ENCODE peak calls at places on chromosomes 12 and 14, in four cellular contexts. One of them, this sample, is unnamed.

GRCh38 chr14:60188115-60188514 is 22.9 kb upstream of the DHRS7 start:
- DNase-seq in GM12878: no peak
- DNase-seq in K562: no peak
- DNase-seq in HepG2: no peak
- DNase-seq in this sample: no peak

GRCh38 chr12:15118946-15119345 is 102.3 kb downstream of the RERG start:
- DNase-seq in K562: no peak
- DNase-seq in HepG2: no peak
- DNase-seq in GM12878: no peak
- DNase-seq in this sample: no peak

GRCh38 chr12:114167431-114167830 is 201.3 kb upstream of the RBM19 start:
- DNase-seq in GM12878: no peak
- DNase-seq in HepG2: no peak
- DNase-seq in K562: no peak
- DNase-seq in this sample: no peak

GRCh38 chr14:67675219-67675582 is 769 bp upstream of the VTI1B start:
- DNase-seq in GM12878: no peak
- DNase-seq in K562: no peak
- DNase-seq in HepG2: no peak
- DNase-seq in this sample: no peak

GRCh38 chr12:73374360-73374759 is 1102.2 kb downstream of the TRHDE start:
- DNase-seq in HepG2: no peak
- DNase-seq in K562: no peak
- DNase-seq in GM12878: no peak
- DNase-seq in this sample: no peak

GRCh38 chr14:86708846-86709339 is 1178.9 kb downstream of the FLRT2 start:
- DNase-seq in HepG2: peak
- DNase-seq in GM12878: no peak
- DNase-seq in K562: no peak
- DNase-seq in this sample: no peak

GRCh38 chr12:27516625-27517024 is 7.4 kb upstream of the PPFIBP1 start:
- DNase-seq in GM12878: no peak
- DNase-seq in HepG2: no peak
- DNase-seq in K562: no peak
- DNase-seq in this sample: no peak

GRCh38 chr14:23548351-23549318 is 2.9 kb downstream of the ZFHX2 start:
- DNase-seq in GM12878: no peak
- DNase-seq in HepG2: no peak
- DNase-seq in K562: no peak
- DNase-seq in this sample: no peak

GRCh38 chr12:56162468-56163290 is 4.5 kb downstream of the MYL6 start:
- DNase-seq in GM12878: no peak
- DNase-seq in HepG2: no peak
- DNase-seq in K562: no peak
- DNase-seq in this sample: no peak

GRCh38 chr12:22631863-22632463 is 7.0 kb downstream of the ETNK1 start:
- DNase-seq in K562: no peak
- DNase-seq in GM12878: no peak
- DNase-seq in HepG2: no peak
- DNase-seq in this sample: no peak

GRCh38 chr14:59583755-59584154 is 7.1 kb upstream of the CCDC175 start:
- DNase-seq in HepG2: no peak
- DNase-seq in K562: no peak
- DNase-seq in GM12878: no peak
- DNase-seq in this sample: peak

GRCh38 chr12:30021046-30021833 is 237.5 kb upstream of the TMTC1 start:
- DNase-seq in GM12878: no peak
- DNase-seq in K562: no peak
- DNase-seq in HepG2: no peak
- DNase-seq in this sample: no peak

GRCh38 chr12:115472852-115473251 is 788.9 kb upstream of the TBX3 start:
- DNase-seq in GM12878: no peak
- DNase-seq in K562: no peak
- DNase-seq in HepG2: no peak
- DNase-seq in this sample: no peak

GRCh38 chr14:93775744-93776143 is 12.5 kb downstream of the PRIMA1 start:
- DNase-seq in K562: peak
- DNase-seq in HepG2: no peak
- DNase-seq in GM12878: no peak
- DNase-seq in this sample: no peak

GRCh38 chr14:96586921-96587822 is 85.0 kb downstream of the PAPOLA start:
- DNase-seq in GM12878: no peak
- DNase-seq in K562: no peak
- DNase-seq in HepG2: no peak
- DNase-seq in this sample: no peak

GRCh38 chr12:121795029-121795977 is 1.8 kb upstream of the RHOF start:
- DNase-seq in K562: peak
- DNase-seq in GM12878: no peak
- DNase-seq in HepG2: peak
- DNase-seq in this sample: peak

GRCh38 chr12:80015660-80016059 is 80.8 kb upstream of the PPP1R12A start:
- DNase-seq in K562: no peak
- DNase-seq in GM12878: no peak
- DNase-seq in HepG2: no peak
- DNase-seq in this sample: no peak

GRCh38 chr12:21657336-21658077 is at the start of gene LDHB:
- DNase-seq in GM12878: peak
- DNase-seq in K562: peak
- DNase-seq in HepG2: no peak
- DNase-seq in this sample: peak

GRCh38 chr12:68393398-68393797 is 61.2 kb upstream of the MDM1 start:
- DNase-seq in K562: no peak
- DNase-seq in GM12878: no peak
- DNase-seq in HepG2: no peak
- DNase-seq in this sample: no peak

GRCh38 chr14:103716091-103716801 is 636 bp downstream of the ZFYVE21 start:
- DNase-seq in GM12878: no peak
- DNase-seq in HepG2: no peak
- DNase-seq in K562: peak
- DNase-seq in this sample: peak

GRCh38 chr12:94867066-94867855 is 136.2 kb downstream of the NDUFA12 start:
- DNase-seq in K562: no peak
- DNase-seq in GM12878: no peak
- DNase-seq in HepG2: no peak
- DNase-seq in this sample: no peak

GRCh38 chr14:50794063-50794645 is 36.8 kb downstream of the NIN start:
- DNase-seq in GM12878: no peak
- DNase-seq in HepG2: no peak
- DNase-seq in K562: no peak
- DNase-seq in this sample: peak

GRCh38 chr12:70609739-70610491 is 27.3 kb downstream of the PTPRB start:
- DNase-seq in K562: peak
- DNase-seq in GM12878: no peak
- DNase-seq in HepG2: no peak
- DNase-seq in this sample: peak

GRCh38 chr12:108852674-108853073 is 4.7 kb downstream of the SSH1 start:
- DNase-seq in K562: no peak
- DNase-seq in GM12878: no peak
- DNase-seq in HepG2: no peak
- DNase-seq in this sample: no peak

GRCh38 chr12:28611115-28611435 is 420.8 kb downstream of the CCDC91 start:
- DNase-seq in K562: no peak
- DNase-seq in GM12878: no peak
- DNase-seq in HepG2: no peak
- DNase-seq in this sample: no peak

GRCh38 chr12:93894391-93895095 is 217.4 kb downstream of the CRADD start:
- DNase-seq in HepG2: no peak
- DNase-seq in GM12878: no peak
- DNase-seq in K562: no peak
- DNase-seq in this sample: no peak

GRCh38 chr14:94161979-94162378 is 12.1 kb upstream of the PPP4R4 start:
- DNase-seq in K562: no peak
- DNase-seq in GM12878: no peak
- DNase-seq in HepG2: no peak
- DNase-seq in this sample: no peak

GRCh38 chr14:73167727-73168126 is 31.4 kb downstream of the PSEN1 start:
- DNase-seq in K562: no peak
- DNase-seq in GM12878: no peak
- DNase-seq in HepG2: no peak
- DNase-seq in this sample: no peak
- TF ChIP-seq FOXK2 in K562: no peak
- TF ChIP-seq FOXK2 in GM12878: no peak
- TF ChIP-seq FOXK2 in HepG2: no peak
- TF ChIP-seq FOXK2 in this sample: no peak

GRCh38 chr12:123431951-123432886 is 4.3 kb downstream of the RILPL2 start:
- DNase-seq in K562: no peak
- DNase-seq in GM12878: no peak
- DNase-seq in HepG2: no peak
- DNase-seq in this sample: no peak
- TF ChIP-seq FOXK2 in K562: no peak
- TF ChIP-seq FOXK2 in GM12878: no peak
- TF ChIP-seq FOXK2 in HepG2: no peak
- TF ChIP-seq FOXK2 in this sample: no peak

DNA sequence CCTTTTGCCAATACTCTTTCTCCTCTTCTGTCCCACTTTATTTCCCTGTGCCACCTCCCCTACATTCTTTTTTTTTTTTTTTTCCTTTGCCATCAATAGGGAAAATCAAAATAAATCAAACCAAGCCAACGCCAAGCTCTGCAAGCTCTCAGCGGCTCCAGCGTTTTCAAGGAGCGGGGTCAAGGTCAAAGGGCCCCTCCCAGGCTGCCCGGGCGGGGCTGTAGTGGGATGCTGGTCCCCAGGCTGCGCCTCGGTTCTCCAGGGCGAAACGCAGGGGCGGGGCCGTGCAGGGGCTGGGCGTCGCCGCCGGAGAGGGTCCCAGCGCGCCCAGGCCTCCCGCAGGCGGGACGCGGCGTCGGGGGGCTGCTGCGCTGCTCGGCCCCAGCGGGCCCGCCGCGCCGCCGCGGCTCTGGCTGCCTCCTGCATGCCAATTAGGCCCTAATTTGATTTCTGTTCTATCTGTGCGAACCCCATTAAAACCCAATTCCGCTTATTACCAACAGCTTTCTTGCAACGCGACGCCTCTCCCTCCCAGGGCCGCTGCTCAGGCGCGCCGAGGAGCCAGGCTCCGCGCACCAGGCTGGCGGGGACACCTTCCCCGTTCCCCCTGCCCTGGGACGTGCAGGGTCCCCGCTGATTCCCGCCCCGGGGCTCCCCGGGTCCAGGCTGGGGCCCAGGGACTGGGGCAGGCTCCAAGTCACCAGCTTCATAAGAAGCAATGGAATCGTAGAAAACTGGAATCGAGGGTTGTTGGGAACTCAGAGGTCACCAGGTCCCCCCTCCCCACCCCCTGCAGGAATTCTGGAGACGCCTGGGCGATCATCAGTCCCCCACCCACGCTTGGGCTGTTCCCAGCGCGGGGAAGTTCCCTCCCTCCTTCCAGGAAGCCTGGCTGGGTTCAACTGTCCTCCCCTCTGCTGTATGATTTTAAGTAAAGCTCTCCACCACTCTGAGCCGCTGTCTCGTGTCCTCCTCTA is 50.7 kb upstream of the MAP1LC3B2 start:
- DNase-seq in K562: peak
- DNase-seq in GM12878: no peak
- DNase-seq in HepG2: no peak
- DNase-seq in this sample: no peak
- TF ChIP-seq FOXK2 in K562: no peak
- TF ChIP-seq FOXK2 in GM12878: no peak
- TF ChIP-seq FOXK2 in HepG2: no peak
- TF ChIP-seq FOXK2 in this sample: no peak

DNA sequence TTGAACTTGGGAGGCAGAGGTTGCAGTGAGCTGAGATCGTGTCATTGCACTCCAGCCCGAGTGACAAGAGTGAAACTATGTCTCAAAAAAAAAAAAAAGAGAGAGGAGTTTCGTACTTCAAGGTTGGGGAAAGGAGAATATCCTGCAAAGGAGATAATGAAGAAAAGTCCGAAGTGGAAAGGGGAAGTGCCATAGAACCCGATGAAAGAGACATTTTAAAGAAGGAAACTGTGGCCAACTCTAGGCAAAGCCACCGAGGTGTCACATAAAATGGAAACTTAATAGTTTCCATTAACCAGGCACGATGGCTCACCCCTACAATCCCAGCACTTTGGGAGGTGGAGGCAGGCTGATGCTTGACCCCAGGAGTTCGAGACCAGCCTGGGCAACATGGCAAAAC is 15.0 kb upstream of the LTBP2 start:
- DNase-seq in GM12878: no peak
- DNase-seq in HepG2: no peak
- DNase-seq in K562: no peak
- DNase-seq in this sample: no peak
- TF ChIP-seq FOXK2 in GM12878: no peak
- TF ChIP-seq FOXK2 in HepG2: no peak
- TF ChIP-seq FOXK2 in K562: no peak
- TF ChIP-seq FOXK2 in this sample: no peak

GRCh38 chr12:57606399-57606798 is 1.8 kb downstream of the DTX3 start:
- DNase-seq in K562: no peak
- DNase-seq in HepG2: no peak
- DNase-seq in GM12878: no peak
- DNase-seq in this sample: no peak

GRCh38 chr12:57606016-57606311 is 1.3 kb downstream of the DTX3 start:
- DNase-seq in GM12878: no peak
- DNase-seq in K562: no peak
- DNase-seq in HepG2: no peak
- DNase-seq in this sample: no peak

GRCh38 chr12:57606821-57607220 is 2.2 kb downstream of the DTX3 start:
- DNase-seq in K562: no peak
- DNase-seq in HepG2: no peak
- DNase-seq in GM12878: no peak
- DNase-seq in this sample: no peak

GRCh38 chr12:57604454-57605307 is at the start of gene DTX3:
- DNase-seq in GM12878: no peak
- DNase-seq in K562: no peak
- DNase-seq in HepG2: no peak
- DNase-seq in this sample: no peak

GRCh38 chr12:57605308-57606015 is 838 bp downstream of the DTX3 start:
- DNase-seq in GM12878: no peak
- DNase-seq in K562: no peak
- DNase-seq in HepG2: no peak
- DNase-seq in this sample: no peak
- TF ChIP-seq FOXK2 in GM12878: no peak
- TF ChIP-seq FOXK2 in K562: no peak
- TF ChIP-seq FOXK2 in HepG2: no peak
- TF ChIP-seq FOXK2 in this sample: no peak

DNA sequence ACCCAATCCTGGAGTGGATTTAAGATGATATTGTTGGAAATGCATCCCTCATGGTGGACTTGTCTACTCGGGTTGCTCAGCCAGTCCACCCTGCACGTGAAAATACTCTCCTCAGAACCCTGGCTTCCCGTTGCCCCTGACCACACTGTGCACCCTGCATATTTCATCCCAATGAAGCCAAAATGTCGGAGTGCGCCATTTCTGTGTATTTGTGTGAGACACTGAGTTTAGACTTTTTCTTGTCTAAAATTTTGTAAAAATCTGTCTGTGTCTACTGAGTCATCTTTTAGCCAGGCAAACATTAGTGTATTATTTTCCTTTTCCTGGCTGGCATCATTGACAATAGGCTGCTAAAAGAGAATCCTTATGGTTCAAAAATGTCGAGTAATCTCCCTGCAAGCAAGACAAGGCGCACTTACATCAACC is 485 bp upstream of the PNMA1 start:
- DNase-seq in HepG2: no peak
- DNase-seq in K562: no peak
- DNase-seq in GM12878: no peak
- DNase-seq in this sample: no peak
- TF ChIP-seq FOXK2 in HepG2: no peak
- TF ChIP-seq FOXK2 in K562: no peak
- TF ChIP-seq FOXK2 in GM12878: no peak
- TF ChIP-seq FOXK2 in this sample: no peak